ENCODE peak calls at places on chromosomes 11 and 22, in eight cellular contexts. V is endothelial cell; P is naive thymus-derived CD8-positive, alpha-beta T cell; L is amniotic epithelial cell; N is stimulated activated CD4-positive, alpha-beta T cell treated with anti-CD3 and anti-CD28 coated beads, Interleukin-2, amount 100 ng/mL, for 48 hours; G is activated CD4-positive, CD25-positive, alpha-beta regulatory T cell; B is AG10803; F is T-helper 9 cell. C is an unnamed sample.

GRCh38 chr22:44497218-44497903 is 672 bp downstream of the RTL6 start:
- DNase-seq in V (no peak), P (no peak), L (no peak), N (no peak), G (no peak), B (peak; percentile 22), F (no peak), C (peak; percentile 60)

GRCh38 chr11:131759140-131759539 is 388.7 kb downstream of the NTM start:
- DNase-seq in V (no peak), P (no peak), L (no peak), N (no peak), G (no peak), B (no peak), F (no peak), C (no peak)

GRCh38 chr11:8748317-8748716 is 65.7 kb downstream of the RPL27A start:
- DNase-seq in V (no peak), P (no peak), L (no peak), N (no peak), G (no peak), B (no peak), F (no peak), C (no peak)

GRCh38 chr11:57399221-57399620 is 8.8 kb upstream of the PRG2 start:
- DNase-seq in V (no peak), P (no peak), L (no peak), N (no peak), G (no peak), B (no peak), F (no peak), C (no peak)

GRCh38 chr11:64472593-64473455 is 113.9 kb downstream of the RPS6KA4 start:
- DNase-seq in V (no peak), P (no peak), L (no peak), N (no peak), G (no peak), B (no peak), F (no peak), C (no peak)

GRCh38 chr11:119373059-119373875 is 8.2 kb downstream of the USP2 start:
- DNase-seq in V (no peak), P (no peak), L (no peak), N (no peak), G (no peak), B (no peak), F (no peak), C (no peak)

GRCh38 chr11:3823303-3823702 is 14.9 kb downstream of the PGAP2 start:
- DNase-seq in V (no peak), P (no peak), L (peak; percentile 80), N (no peak), G (no peak), B (peak; percentile 79), F (no peak), C (no peak)

GRCh38 chr22:37428649-37429586 is 1.6 kb upstream of the ELFN2 start:
- DNase-seq in V (peak; percentile 77), P (peak; percentile 66), L (peak; percentile 36), N (peak; percentile 56), G (peak; percentile 23), B (peak; percentile 20), F (peak; percentile 53), C (no peak)

GRCh38 chr11:9210224-9210921 is 54.8 kb downstream of the DENND5A start:
- DNase-seq in V (no peak), P (no peak), L (no peak), N (no peak), G (no peak), B (peak; percentile 37), F (no peak), C (no peak)

GRCh38 chr11:116707746-116708145 is 65.0 kb downstream of the BUD13 start:
- DNase-seq in V (no peak), P (no peak), L (no peak), N (no peak), G (no peak), B (no peak), F (no peak), C (no peak)

GRCh38 chr22:17972385-17973181 is 51.8 kb downstream of the MICAL3 start:
- DNase-seq in V (no peak), P (no peak), L (peak; percentile 86), N (no peak), G (no peak), B (peak; percentile 89), F (no peak), C (peak; percentile 42)

GRCh38 chr22:41780714-41781507 is 19.6 kb upstream of the CCDC134 start:
- DNase-seq in V (no peak), P (peak; percentile 88), L (peak; percentile 25), N (peak; percentile 76), G (peak; percentile 80), B (peak; percentile 56), F (peak; percentile 83), C (peak; percentile 56)

GRCh38 chr11:71988050-71988449 is 10.7 kb upstream of the IL18BP start:
- DNase-seq in V (no peak), P (no peak), L (peak; percentile 84), N (no peak), G (no peak), B (peak; percentile 91), F (no peak), C (no peak)

GRCh38 chr11:131064373-131064991 is 148.2 kb upstream of the SNX19 start:
- DNase-seq in V (peak; percentile 82), P (no peak), L (peak; percentile 31), N (peak; percentile 15), G (no peak), B (peak; percentile 61), F (no peak), C (peak; percentile 61)

GRCh38 chr11:76380161-76380976 is 563 bp downstream of the THAP12 start:
- DNase-seq in V (no peak), P (peak; percentile 53), L (peak; percentile 4), N (peak; percentile 44), G (peak; percentile 46), B (peak; percentile 10), F (peak; percentile 32), C (peak; percentile 48)

GRCh38 chr11:67117667-67118058 is 1.4 kb upstream of the KDM2A start:
- DNase-seq in V (peak; percentile 53), P (peak; percentile 35), L (peak; percentile 41), N (no peak), G (peak; percentile 20), B (peak; percentile 23), F (peak; percentile 21), C (peak; percentile 41)

GRCh38 chr22:24450600-24450999 is 23.2 kb downstream of the ADORA2A start:
- DNase-seq in V (no peak), P (no peak), L (no peak), N (no peak), G (no peak), B (no peak), F (no peak), C (no peak)

GRCh38 chr11:102405501-102405900 is 47.1 kb downstream of the TMEM123 start:
- DNase-seq in V (no peak), P (no peak), L (no peak), N (no peak), G (no peak), B (no peak), F (no peak), C (no peak)

GRCh38 chr22:37383342-37383741 is 43.9 kb downstream of the ELFN2 start:
- DNase-seq in V (no peak), P (no peak), L (no peak), N (no peak), G (no peak), B (no peak), F (no peak), C (no peak)

GRCh38 chr11:129828301-129828836 is 12.7 kb downstream of the TMEM45B start:
- DNase-seq in V (no peak), P (no peak), L (no peak), N (no peak), G (no peak), B (no peak), F (no peak), C (no peak)

C was measured in psoas muscle.